ENCODE peak calls at places on chromosomes 12 and 14, in four cellular contexts. One of them, this sample, is unnamed.

GRCh38 chr12:56158926-56159461 is 835 bp downstream of the MYL6 start:
- DNase-seq in sigmoid colon: peak
- DNase-seq in stomach: peak
- DNase-seq in H1: peak
- DNase-seq in this sample: peak

GRCh38 chr12:111319600-111320232 is 49.2 kb downstream of the PHETA1 start:
- DNase-seq in sigmoid colon: no peak
- DNase-seq in stomach: no peak
- DNase-seq in H1: no peak
- DNase-seq in this sample: no peak

GRCh38 chr12:121618659-121619233 is 7.6 kb upstream of the ORAI1 start:
- DNase-seq in sigmoid colon: no peak
- DNase-seq in stomach: no peak
- DNase-seq in H1: no peak
- DNase-seq in this sample: no peak

GRCh38 chr14:102171173-102172020 is 31.7 kb downstream of the WDR20 start:
- DNase-seq in sigmoid colon: no peak
- DNase-seq in stomach: no peak
- DNase-seq in H1: no peak
- DNase-seq in this sample: no peak

GRCh38 chr12:80937391-80938238 is at the start of gene LIN7A:
- DNase-seq in sigmoid colon: peak
- DNase-seq in stomach: peak
- DNase-seq in H1: no peak
- DNase-seq in this sample: peak

GRCh38 chr12:5965950-5966383 is 20.9 kb upstream of the ANO2 start:
- DNase-seq in sigmoid colon: no peak
- DNase-seq in stomach: peak
- DNase-seq in H1: peak
- DNase-seq in this sample: peak

GRCh38 chr14:103122578-103123127 is 608 bp upstream of the TNFAIP2 start:
- DNase-seq in sigmoid colon: no peak
- DNase-seq in stomach: no peak
- DNase-seq in H1: peak
- DNase-seq in this sample: no peak

GRCh38 chr14:99479903-99480855 is 480 bp downstream of the SETD3 start:
- DNase-seq in sigmoid colon: peak
- DNase-seq in stomach: peak
- DNase-seq in H1: no peak
- DNase-seq in this sample: peak

GRCh38 chr12:85550924-85551323 is 270.9 kb downstream of the ALX1 start:
- DNase-seq in sigmoid colon: no peak
- DNase-seq in stomach: no peak
- DNase-seq in H1: no peak
- DNase-seq in this sample: no peak
- TF ChIP-seq POLR2A in sigmoid colon: no peak
- TF ChIP-seq POLR2A in stomach: no peak
- TF ChIP-seq POLR2A in H1: no peak
- TF ChIP-seq POLR2A in this sample: no peak

GRCh38 chr12:108099085-108099484 is 30.0 kb upstream of the WSCD2 start:
- DNase-seq in sigmoid colon: no peak
- DNase-seq in stomach: no peak
- DNase-seq in H1: no peak
- DNase-seq in this sample: no peak
- TF ChIP-seq CTCF in sigmoid colon: peak
- TF ChIP-seq CTCF in stomach: no peak
- TF ChIP-seq CTCF in H1: peak
- TF ChIP-seq CTCF in this sample: no peak

GRCh38 chr12:50925920-50926319 is 26.4 kb upstream of the HIGD1C start:
- DNase-seq in sigmoid colon: no peak
- DNase-seq in stomach: no peak
- DNase-seq in H1: no peak
- DNase-seq in this sample: no peak
- H3K4me3 ChIP-seq in sigmoid colon: peak
- H3K4me3 ChIP-seq in stomach: peak
- H3K4me3 ChIP-seq in H1: no peak
- H3K4me3 ChIP-seq in this sample: peak

GRCh38 chr14:89415139-89415538 is 1.9 kb downstream of the FOXN3 start:
- DNase-seq in sigmoid colon: peak
- DNase-seq in stomach: no peak
- DNase-seq in H1: no peak
- DNase-seq in this sample: no peak

GRCh38 chr14:89418452-89418851 is 1.4 kb upstream of the FOXN3 start:
- DNase-seq in sigmoid colon: peak
- DNase-seq in stomach: no peak
- DNase-seq in H1: no peak
- DNase-seq in this sample: no peak

GRCh38 chr14:89417469-89418225 is 614 bp upstream of the FOXN3 start:
- DNase-seq in sigmoid colon: peak
- DNase-seq in stomach: peak
- DNase-seq in H1: peak
- DNase-seq in this sample: peak

GRCh38 chr14:89417111-89417468 is at the start of gene FOXN3:
- DNase-seq in sigmoid colon: peak
- DNase-seq in stomach: peak
- DNase-seq in H1: no peak
- DNase-seq in this sample: peak

GRCh38 chr14:89416002-89416995 is 734 bp downstream of the FOXN3 start:
- DNase-seq in sigmoid colon: peak
- DNase-seq in stomach: peak
- DNase-seq in H1: peak
- DNase-seq in this sample: peak
- TF ChIP-seq POLR2A in sigmoid colon: peak
- TF ChIP-seq POLR2A in stomach: no peak
- TF ChIP-seq POLR2A in H1: no peak
- TF ChIP-seq POLR2A in this sample: no peak

DNA sequence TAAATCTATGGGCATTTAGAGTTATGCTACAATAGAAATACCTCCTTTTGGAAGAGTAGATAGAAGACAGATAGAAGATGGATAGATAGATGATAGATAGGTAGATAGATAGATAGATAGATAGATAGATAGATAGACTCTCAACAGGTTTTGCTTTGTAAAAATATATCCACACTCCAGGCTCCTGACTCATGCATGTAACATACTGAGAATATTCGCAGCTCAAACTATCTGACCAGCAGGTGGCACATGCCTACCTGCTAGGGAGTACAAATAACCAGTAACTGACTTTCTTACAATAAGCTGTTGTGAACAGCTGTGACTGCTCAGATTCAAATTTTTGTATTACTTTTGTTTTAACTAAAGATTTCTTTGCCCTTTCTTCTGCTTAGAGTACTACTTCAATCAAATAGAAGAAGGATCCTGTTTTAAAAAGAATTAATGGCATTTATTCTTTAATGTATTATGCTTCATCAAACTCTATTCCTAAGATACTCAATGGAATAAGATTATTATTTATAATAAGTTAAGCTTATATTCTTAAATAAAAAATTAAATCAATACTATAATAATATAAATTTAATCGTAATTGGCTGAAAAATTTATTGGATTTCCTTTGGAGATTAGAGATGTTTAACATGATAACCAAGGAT is 15.8 kb upstream of the CPNE8 start:
- DNase-seq in sigmoid colon: no peak
- DNase-seq in stomach: peak
- DNase-seq in H1: no peak
- DNase-seq in this sample: peak
- TF ChIP-seq CTCF in sigmoid colon: peak
- TF ChIP-seq CTCF in stomach: no peak
- TF ChIP-seq CTCF in H1: peak
- TF ChIP-seq CTCF in this sample: peak

DNA sequence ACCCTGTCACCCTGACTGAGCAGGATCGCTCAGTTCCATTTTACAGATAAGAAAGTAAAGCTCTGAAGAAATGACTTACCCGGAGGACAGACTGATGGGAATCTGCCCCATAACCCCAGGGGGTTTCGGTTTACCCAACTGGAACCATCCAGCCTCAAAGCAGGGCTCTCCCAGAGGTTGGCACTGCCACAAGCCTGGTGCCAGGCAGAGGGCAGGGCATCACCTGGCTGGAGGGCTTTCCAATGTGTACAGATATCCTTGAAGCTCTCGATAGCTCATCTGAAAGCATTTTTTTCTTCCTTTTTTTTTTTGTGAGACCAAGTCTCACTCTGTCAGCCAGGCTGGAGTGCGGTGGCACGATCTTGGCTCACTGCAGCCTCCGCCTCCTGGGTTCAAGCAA is 33.2 kb downstream of the STON2 start:
- DNase-seq in sigmoid colon: no peak
- DNase-seq in stomach: no peak
- DNase-seq in H1: no peak
- DNase-seq in this sample: no peak
- H3K4me3 ChIP-seq in sigmoid colon: no peak
- H3K4me3 ChIP-seq in stomach: no peak
- H3K4me3 ChIP-seq in H1: no peak
- H3K4me3 ChIP-seq in this sample: no peak

GRCh38 chr14:74493343-74494261 is at the start of gene ISCA2:
- DNase-seq in sigmoid colon: peak
- DNase-seq in stomach: peak
- DNase-seq in H1: peak
- DNase-seq in this sample: peak
- TF ChIP-seq POLR2A in sigmoid colon: peak
- TF ChIP-seq POLR2A in stomach: no peak
- TF ChIP-seq POLR2A in H1: peak
- TF ChIP-seq POLR2A in this sample: peak

This sample was measured in testis.